ENCODE peak calls at places on chromosomes 4 and X, in ten cellular contexts. One of them, this sample, is unnamed.
A peak's percentile ranks its signal among the peaks of the same experiment; 100 is the strongest.

GRCh38 chrX:14865201-14865600 is 7.7 kb downstream of the FANCB start:
- DNase-seq in heart left ventricle: no peak
- DNase-seq in ovary: no peak
- DNase-seq in stomach: no peak
- DNase-seq in spleen: no peak
- DNase-seq in transverse colon: no peak
- DNase-seq in prostate gland: no peak
- DNase-seq in suprapubic skin: no peak
- DNase-seq in upper lobe of left lung: no peak
- DNase-seq in HepG2: no peak
- DNase-seq in this sample: no peak

GRCh38 chrX:41381685-41382084 is 47.7 kb downstream of the DDX3X start:
- DNase-seq in heart left ventricle: peak; percentile 7
- DNase-seq in ovary: peak; percentile 19
- DNase-seq in stomach: peak; percentile 39
- DNase-seq in spleen: no peak
- DNase-seq in transverse colon: peak; percentile 66
- DNase-seq in prostate gland: no peak
- DNase-seq in suprapubic skin: no peak
- DNase-seq in upper lobe of left lung: peak; percentile 73
- DNase-seq in HepG2: peak; percentile 89
- DNase-seq in this sample: no peak

GRCh38 chr4:5378002-5378401 is 326.7 kb downstream of the STK32B start:
- DNase-seq in heart left ventricle: no peak
- DNase-seq in ovary: no peak
- DNase-seq in stomach: no peak
- DNase-seq in spleen: no peak
- DNase-seq in transverse colon: no peak
- DNase-seq in prostate gland: no peak
- DNase-seq in suprapubic skin: peak; percentile 69
- DNase-seq in upper lobe of left lung: no peak
- DNase-seq in HepG2: peak; percentile 34
- DNase-seq in this sample: no peak

GRCh38 chrX:20743054-20743453 is 476.3 kb upstream of the RPS6KA3 start:
- DNase-seq in heart left ventricle: no peak
- DNase-seq in ovary: no peak
- DNase-seq in stomach: no peak
- DNase-seq in spleen: no peak
- DNase-seq in transverse colon: no peak
- DNase-seq in prostate gland: no peak
- DNase-seq in suprapubic skin: no peak
- DNase-seq in upper lobe of left lung: no peak
- DNase-seq in HepG2: no peak
- DNase-seq in this sample: no peak

GRCh38 chr4:162485486-162485885 is 321.7 kb upstream of the FSTL5 start:
- DNase-seq in heart left ventricle: no peak
- DNase-seq in ovary: no peak
- DNase-seq in stomach: no peak
- DNase-seq in spleen: no peak
- DNase-seq in transverse colon: no peak
- DNase-seq in prostate gland: no peak
- DNase-seq in suprapubic skin: no peak
- DNase-seq in upper lobe of left lung: no peak
- DNase-seq in HepG2: no peak
- DNase-seq in this sample: no peak

GRCh38 chr4:158172558-158173258 is at the start of gene GASK1B:
- DNase-seq in heart left ventricle: peak; percentile 57
- DNase-seq in ovary: peak; percentile 70
- DNase-seq in stomach: no peak
- DNase-seq in spleen: no peak
- DNase-seq in transverse colon: peak; percentile 50
- DNase-seq in prostate gland: peak; percentile 20
- DNase-seq in suprapubic skin: no peak
- DNase-seq in upper lobe of left lung: peak; percentile 32
- DNase-seq in HepG2: peak; percentile 81
- DNase-seq in this sample: no peak

GRCh38 chrX:16188687-16189086 is 21.4 kb downstream of the MAGEB17 start:
- DNase-seq in heart left ventricle: no peak
- DNase-seq in ovary: no peak
- DNase-seq in stomach: no peak
- DNase-seq in spleen: no peak
- DNase-seq in transverse colon: no peak
- DNase-seq in prostate gland: no peak
- DNase-seq in suprapubic skin: no peak
- DNase-seq in upper lobe of left lung: no peak
- DNase-seq in HepG2: no peak
- DNase-seq in this sample: no peak

GRCh38 chrX:24229400-24229879 is 79.9 kb downstream of the ZFX start:
- DNase-seq in heart left ventricle: no peak
- DNase-seq in ovary: no peak
- DNase-seq in stomach: no peak
- DNase-seq in spleen: no peak
- DNase-seq in transverse colon: no peak
- DNase-seq in prostate gland: no peak
- DNase-seq in suprapubic skin: no peak
- DNase-seq in upper lobe of left lung: no peak
- DNase-seq in HepG2: no peak
- DNase-seq in this sample: no peak

GRCh38 chrX:111088628-111089027 is 7.4 kb upstream of the PAK3 start:
- DNase-seq in heart left ventricle: no peak
- DNase-seq in ovary: no peak
- DNase-seq in stomach: no peak
- DNase-seq in spleen: no peak
- DNase-seq in transverse colon: no peak
- DNase-seq in prostate gland: no peak
- DNase-seq in suprapubic skin: no peak
- DNase-seq in upper lobe of left lung: no peak
- DNase-seq in HepG2: no peak
- DNase-seq in this sample: no peak

GRCh38 chr4:174873931-174874330 is 44.2 kb upstream of the ADAM29 start:
- DNase-seq in heart left ventricle: no peak
- DNase-seq in ovary: no peak
- DNase-seq in stomach: no peak
- DNase-seq in spleen: no peak
- DNase-seq in transverse colon: no peak
- DNase-seq in prostate gland: no peak
- DNase-seq in suprapubic skin: no peak
- DNase-seq in upper lobe of left lung: no peak
- DNase-seq in HepG2: no peak
- DNase-seq in this sample: no peak

GRCh38 chrX:153917814-153918213 is 8.2 kb downstream of the ARHGAP4 start:
- DNase-seq in heart left ventricle: no peak
- DNase-seq in ovary: no peak
- DNase-seq in stomach: no peak
- DNase-seq in spleen: no peak
- DNase-seq in transverse colon: no peak
- DNase-seq in prostate gland: no peak
- DNase-seq in suprapubic skin: no peak
- DNase-seq in upper lobe of left lung: no peak
- DNase-seq in HepG2: no peak
- DNase-seq in this sample: no peak

GRCh38 chrX:136963973-136964372 is 69.8 kb downstream of the GPR101 start:
- DNase-seq in heart left ventricle: no peak
- DNase-seq in ovary: no peak
- DNase-seq in stomach: no peak
- DNase-seq in spleen: no peak
- DNase-seq in transverse colon: no peak
- DNase-seq in prostate gland: no peak
- DNase-seq in suprapubic skin: no peak
- DNase-seq in upper lobe of left lung: no peak
- DNase-seq in HepG2: no peak
- DNase-seq in this sample: no peak

GRCh38 chr4:30744957-30745640 is 24.9 kb downstream of the PCDH7 start:
- DNase-seq in heart left ventricle: no peak
- DNase-seq in ovary: no peak
- DNase-seq in stomach: no peak
- DNase-seq in spleen: no peak
- DNase-seq in transverse colon: no peak
- DNase-seq in prostate gland: no peak
- DNase-seq in suprapubic skin: no peak
- DNase-seq in upper lobe of left lung: no peak
- DNase-seq in HepG2: no peak
- DNase-seq in this sample: no peak
- TF ChIP-seq POLR2A in heart left ventricle: no peak
- TF ChIP-seq POLR2A in ovary: no peak
- TF ChIP-seq POLR2A in stomach: no peak
- TF ChIP-seq POLR2A in spleen: no peak
- TF ChIP-seq POLR2A in transverse colon: no peak
- TF ChIP-seq POLR2A in prostate gland: no peak
- TF ChIP-seq POLR2A in suprapubic skin: no peak
- TF ChIP-seq POLR2A in upper lobe of left lung: no peak
- TF ChIP-seq POLR2A in HepG2: no peak
- TF ChIP-seq POLR2A in this sample: no peak

DNA sequence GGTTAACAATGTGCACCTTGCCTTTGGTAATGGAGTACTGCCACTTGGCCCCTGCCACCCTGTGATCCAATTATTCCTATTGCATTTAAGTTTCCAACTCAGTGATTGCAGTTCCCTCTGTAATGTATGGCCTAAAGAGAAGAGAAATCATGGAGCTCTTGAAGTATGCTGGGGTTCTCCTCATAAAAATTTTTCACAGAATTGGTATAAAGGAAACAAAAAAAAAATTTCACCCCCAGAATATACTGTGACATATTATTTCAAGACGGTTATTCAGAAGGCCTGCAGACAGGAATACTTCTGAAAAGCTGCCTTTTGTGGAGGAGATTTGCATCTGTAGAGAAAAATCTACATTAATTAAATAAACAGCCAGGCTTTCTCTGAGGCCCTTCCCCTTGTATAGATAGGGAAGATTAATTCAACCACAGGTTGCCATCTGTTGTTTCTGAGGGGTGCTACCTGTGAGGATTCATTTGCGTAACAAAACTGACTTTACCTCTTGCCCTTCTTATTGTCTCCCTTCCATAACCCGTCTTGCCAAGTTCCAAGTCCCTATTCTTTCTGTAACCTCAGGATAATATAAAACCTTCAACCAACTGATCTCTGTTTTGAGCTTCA is 94.8 kb upstream of the LANCL3 start:
- DNase-seq in heart left ventricle: no peak
- DNase-seq in ovary: no peak
- DNase-seq in stomach: no peak
- DNase-seq in spleen: no peak
- DNase-seq in transverse colon: no peak
- DNase-seq in prostate gland: no peak
- DNase-seq in suprapubic skin: no peak
- DNase-seq in upper lobe of left lung: no peak
- DNase-seq in HepG2: no peak
- DNase-seq in this sample: no peak
- H3K27ac ChIP-seq in heart left ventricle: no peak overlapping the region
- H3K27ac ChIP-seq in ovary: no peak overlapping the region
- H3K27ac ChIP-seq in stomach: no peak overlapping the region
- H3K27ac ChIP-seq in spleen: no peak overlapping the region
- H3K27ac ChIP-seq in transverse colon: no peak overlapping the region
- H3K27ac ChIP-seq in prostate gland: no peak overlapping the region
- H3K27ac ChIP-seq in suprapubic skin: no peak overlapping the region
- H3K27ac ChIP-seq in upper lobe of left lung: no peak overlapping the region
- H3K27ac ChIP-seq in HepG2: no peak overlapping the region
- H3K27ac ChIP-seq in this sample: no peak overlapping the region

DNA sequence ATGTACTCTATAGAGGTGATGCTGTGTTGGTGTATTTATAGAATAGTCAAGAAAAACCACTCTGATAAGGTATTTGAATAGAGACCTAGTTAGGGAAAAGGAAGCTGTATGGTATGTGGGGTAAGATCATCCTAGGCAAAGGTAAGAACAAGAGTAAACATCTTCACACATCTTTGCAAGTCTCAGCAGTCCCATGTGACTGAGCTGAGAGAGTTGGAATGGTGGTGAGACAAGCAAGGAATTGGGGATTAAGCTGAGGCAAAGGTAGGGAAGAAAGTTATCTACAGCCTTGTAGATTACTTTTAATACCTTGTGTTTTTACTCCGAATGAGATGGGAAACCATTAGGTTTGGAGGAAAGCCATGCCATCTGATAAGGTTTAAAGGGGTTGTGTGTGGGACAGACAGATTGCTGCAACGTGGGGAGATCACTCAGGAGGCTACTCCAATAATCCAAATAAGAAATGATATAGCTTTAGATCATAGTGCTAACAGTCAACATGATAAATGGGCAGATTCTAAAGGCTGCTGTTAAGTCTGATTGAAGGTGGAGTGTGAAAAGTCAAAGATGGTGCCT is 31.7 kb upstream of the MANBA start:
- DNase-seq in heart left ventricle: no peak
- DNase-seq in ovary: no peak
- DNase-seq in stomach: no peak
- DNase-seq in spleen: no peak
- DNase-seq in transverse colon: no peak
- DNase-seq in prostate gland: no peak
- DNase-seq in suprapubic skin: no peak
- DNase-seq in upper lobe of left lung: no peak
- DNase-seq in HepG2: no peak
- DNase-seq in this sample: no peak
- TF ChIP-seq POLR2A in heart left ventricle: no peak
- TF ChIP-seq POLR2A in ovary: no peak
- TF ChIP-seq POLR2A in stomach: no peak
- TF ChIP-seq POLR2A in spleen: no peak
- TF ChIP-seq POLR2A in transverse colon: no peak
- TF ChIP-seq POLR2A in prostate gland: no peak
- TF ChIP-seq POLR2A in suprapubic skin: no peak
- TF ChIP-seq POLR2A in upper lobe of left lung: no peak
- TF ChIP-seq POLR2A in HepG2: no peak
- TF ChIP-seq POLR2A in this sample: no peak

GRCh38 chrX:66164931-66165330 is 884 bp downstream of the HEPH start:
- DNase-seq in heart left ventricle: no peak
- DNase-seq in ovary: no peak
- DNase-seq in stomach: no peak
- DNase-seq in spleen: no peak
- DNase-seq in transverse colon: no peak
- DNase-seq in prostate gland: no peak
- DNase-seq in suprapubic skin: no peak
- DNase-seq in upper lobe of left lung: no peak
- DNase-seq in HepG2: no peak
- DNase-seq in this sample: no peak

GRCh38 chrX:66163849-66164401 is at the start of gene HEPH:
- DNase-seq in heart left ventricle: peak; percentile 21
- DNase-seq in ovary: peak; percentile 19
- DNase-seq in stomach: no peak
- DNase-seq in spleen: no peak
- DNase-seq in transverse colon: peak; percentile 25
- DNase-seq in prostate gland: no peak
- DNase-seq in suprapubic skin: no peak
- DNase-seq in upper lobe of left lung: no peak
- DNase-seq in HepG2: no peak
- DNase-seq in this sample: no peak

GRCh38 chrX:66163447-66163846 is 600 bp upstream of the HEPH start:
- DNase-seq in heart left ventricle: no peak
- DNase-seq in ovary: no peak
- DNase-seq in stomach: no peak
- DNase-seq in spleen: no peak
- DNase-seq in transverse colon: no peak
- DNase-seq in prostate gland: no peak
- DNase-seq in suprapubic skin: no peak
- DNase-seq in upper lobe of left lung: no peak
- DNase-seq in HepG2: no peak
- DNase-seq in this sample: no peak

GRCh38 chrX:66164470-66164869 is 423 bp downstream of the HEPH start:
- DNase-seq in heart left ventricle: no peak
- DNase-seq in ovary: no peak
- DNase-seq in stomach: no peak
- DNase-seq in spleen: no peak
- DNase-seq in transverse colon: no peak
- DNase-seq in prostate gland: no peak
- DNase-seq in suprapubic skin: no peak
- DNase-seq in upper lobe of left lung: no peak
- DNase-seq in HepG2: no peak
- DNase-seq in this sample: no peak

GRCh38 chrX:66166671-66167070 is 2.6 kb downstream of the HEPH start:
- DNase-seq in heart left ventricle: no peak
- DNase-seq in ovary: no peak
- DNase-seq in stomach: no peak
- DNase-seq in spleen: no peak
- DNase-seq in transverse colon: no peak
- DNase-seq in prostate gland: no peak
- DNase-seq in suprapubic skin: no peak
- DNase-seq in upper lobe of left lung: no peak
- DNase-seq in HepG2: no peak
- DNase-seq in this sample: no peak
- H3K27ac ChIP-seq in heart left ventricle: no peak overlapping the region
- H3K27ac ChIP-seq in ovary: no peak overlapping the region
- H3K27ac ChIP-seq in stomach: no peak overlapping the region
- H3K27ac ChIP-seq in spleen: no peak overlapping the region
- H3K27ac ChIP-seq in transverse colon: peak overlapping the region; percentile 82
- H3K27ac ChIP-seq in prostate gland: no peak overlapping the region
- H3K27ac ChIP-seq in suprapubic skin: no peak overlapping the region
- H3K27ac ChIP-seq in upper lobe of left lung: no peak overlapping the region
- H3K27ac ChIP-seq in HepG2: no peak overlapping the region
- H3K27ac ChIP-seq in this sample: peak overlapping the region; percentile 46

This sample was measured in esophagus muscularis mucosa.